ENCODE peak calls at places on chromosomes 4 and X, in five cellular contexts. One of them, this sample, is unnamed.

GRCh38 chrX:112785323-112785722 is 55.3 kb downstream of the AMOT start:
- DNase-seq in osteocyte: no peak
- DNase-seq in upper lobe of left lung: no peak
- DNase-seq in natural killer cell: no peak
- DNase-seq in GM10248: no peak
- DNase-seq in this sample: no peak

GRCh38 chr4:119549639-119550038 is 79.0 kb downstream of the PDE5A start:
- DNase-seq in osteocyte: no peak
- DNase-seq in upper lobe of left lung: no peak
- DNase-seq in natural killer cell: no peak
- DNase-seq in GM10248: no peak
- DNase-seq in this sample: no peak

GRCh38 chr4:77010841-77011354 is 61.3 kb downstream of the SEPTIN11 start:
- DNase-seq in osteocyte: no peak
- DNase-seq in upper lobe of left lung: no peak
- DNase-seq in natural killer cell: no peak
- DNase-seq in GM10248: no peak
- DNase-seq in this sample: no peak

GRCh38 chrX:13815664-13816063 is 1.2 kb downstream of the GPM6B start:
- DNase-seq in osteocyte: no peak
- DNase-seq in upper lobe of left lung: no peak
- DNase-seq in natural killer cell: no peak
- DNase-seq in GM10248: no peak
- DNase-seq in this sample: no peak

GRCh38 chrX:11540532-11541377 is 125.0 kb downstream of the ARHGAP6 start:
- DNase-seq in osteocyte: no peak
- DNase-seq in upper lobe of left lung: peak
- DNase-seq in natural killer cell: no peak
- DNase-seq in GM10248: peak
- DNase-seq in this sample: no peak

GRCh38 chr4:109111031-109111430 is 191.4 kb downstream of the COL25A1 start:
- DNase-seq in osteocyte: no peak
- DNase-seq in upper lobe of left lung: no peak
- DNase-seq in natural killer cell: no peak
- DNase-seq in GM10248: no peak
- DNase-seq in this sample: no peak

GRCh38 chr4:99088485-99089365 is at the start of gene ADH5:
- DNase-seq in osteocyte: peak
- DNase-seq in upper lobe of left lung: peak
- DNase-seq in natural killer cell: peak
- DNase-seq in GM10248: peak
- DNase-seq in this sample: peak

GRCh38 chrX:47093248-47093647 is 15.0 kb downstream of the RGN start:
- DNase-seq in osteocyte: no peak
- DNase-seq in upper lobe of left lung: no peak
- DNase-seq in natural killer cell: no peak
- DNase-seq in GM10248: no peak
- DNase-seq in this sample: no peak

GRCh38 chrX:103376118-103376978 is at the start of gene BEX3:
- DNase-seq in osteocyte: peak
- DNase-seq in upper lobe of left lung: peak
- DNase-seq in natural killer cell: no peak
- DNase-seq in GM10248: peak
- DNase-seq in this sample: peak

GRCh38 chr4:8829584-8829983 is 42.1 kb downstream of the HMX1 start:
- DNase-seq in osteocyte: peak
- DNase-seq in upper lobe of left lung: peak
- DNase-seq in natural killer cell: no peak
- DNase-seq in GM10248: no peak
- DNase-seq in this sample: no peak

GRCh38 chr4:152118108-152118507 is 357.3 kb upstream of the GATB start:
- DNase-seq in osteocyte: no peak
- DNase-seq in upper lobe of left lung: no peak
- DNase-seq in natural killer cell: no peak
- DNase-seq in GM10248: no peak
- DNase-seq in this sample: no peak

GRCh38 chrX:56397636-56398035 is 165.5 kb downstream of the KLF8 start:
- DNase-seq in osteocyte: no peak
- DNase-seq in upper lobe of left lung: no peak
- DNase-seq in natural killer cell: no peak
- DNase-seq in GM10248: no peak
- DNase-seq in this sample: no peak

GRCh38 chr4:181372014-181372413 is 871.2 kb upstream of the TENM3 start:
- DNase-seq in osteocyte: no peak
- DNase-seq in upper lobe of left lung: no peak
- DNase-seq in natural killer cell: no peak
- DNase-seq in GM10248: no peak
- DNase-seq in this sample: no peak

GRCh38 chr4:94939791-94940530 is 182.2 kb downstream of the BMPR1B start:
- DNase-seq in osteocyte: no peak
- DNase-seq in upper lobe of left lung: no peak
- DNase-seq in natural killer cell: no peak
- DNase-seq in GM10248: no peak
- DNase-seq in this sample: no peak

GRCh38 chrX:11557120-11557519 is 108.6 kb downstream of the ARHGAP6 start:
- DNase-seq in osteocyte: no peak
- DNase-seq in upper lobe of left lung: no peak
- DNase-seq in natural killer cell: no peak
- DNase-seq in GM10248: no peak
- DNase-seq in this sample: no peak

GRCh38 chr4:145956288-145956890 is 17.8 kb upstream of the ZNF827 start:
- DNase-seq in osteocyte: no peak
- DNase-seq in upper lobe of left lung: no peak
- DNase-seq in natural killer cell: no peak
- DNase-seq in GM10248: peak
- DNase-seq in this sample: no peak

GRCh38 chrX:75784689-75785491 is at the start of gene MAGEE2:
- DNase-seq in osteocyte: no peak
- DNase-seq in upper lobe of left lung: no peak
- DNase-seq in natural killer cell: no peak
- DNase-seq in GM10248: no peak
- DNase-seq in this sample: no peak

GRCh38 chr4:39616651-39617050 is 22.0 kb downstream of the SMIM14 start:
- DNase-seq in osteocyte: no peak
- DNase-seq in upper lobe of left lung: no peak
- DNase-seq in natural killer cell: no peak
- DNase-seq in GM10248: no peak
- DNase-seq in this sample: no peak

GRCh38 chrX:18151661-18152060 is 69.0 kb downstream of the BEND2 start:
- DNase-seq in osteocyte: no peak
- DNase-seq in upper lobe of left lung: no peak
- DNase-seq in natural killer cell: no peak
- DNase-seq in GM10248: no peak
- DNase-seq in this sample: no peak

GRCh38 chr4:24730256-24731001 is 64.9 kb upstream of the SOD3 start:
- DNase-seq in osteocyte: no peak
- DNase-seq in upper lobe of left lung: peak
- DNase-seq in natural killer cell: no peak
- DNase-seq in GM10248: no peak
- DNase-seq in this sample: no peak

GRCh38 chr4:92862509-92862908 is 558.7 kb downstream of the GRID2 start:
- DNase-seq in osteocyte: no peak
- DNase-seq in upper lobe of left lung: no peak
- DNase-seq in natural killer cell: no peak
- DNase-seq in GM10248: no peak
- DNase-seq in this sample: no peak

GRCh38 chr4:76459291-76459723 is 24.3 kb downstream of the SHROOM3 start:
- DNase-seq in osteocyte: no peak
- DNase-seq in upper lobe of left lung: no peak
- DNase-seq in natural killer cell: no peak
- DNase-seq in GM10248: no peak
- DNase-seq in this sample: no peak

GRCh38 chr4:111070390-111070789 is 447.5 kb upstream of the PITX2 start:
- DNase-seq in osteocyte: no peak
- DNase-seq in upper lobe of left lung: no peak
- DNase-seq in natural killer cell: no peak
- DNase-seq in GM10248: no peak
- DNase-seq in this sample: no peak

GRCh38 chrX:137286423-137286822 is 252.6 kb upstream of the GPR101 start:
- DNase-seq in osteocyte: no peak
- DNase-seq in upper lobe of left lung: no peak
- DNase-seq in natural killer cell: no peak
- DNase-seq in GM10248: no peak
- DNase-seq in this sample: no peak

GRCh38 chr4:98801259-98801725 is 127.6 kb downstream of the EIF4E start:
- DNase-seq in osteocyte: no peak
- DNase-seq in upper lobe of left lung: no peak
- DNase-seq in natural killer cell: no peak
- DNase-seq in GM10248: no peak
- DNase-seq in this sample: no peak

GRCh38 chrX:134776844-134777370 is 118.6 kb upstream of the PLAC1 start:
- DNase-seq in osteocyte: no peak
- DNase-seq in upper lobe of left lung: no peak
- DNase-seq in natural killer cell: no peak
- DNase-seq in GM10248: no peak
- DNase-seq in this sample: no peak

GRCh38 chrX:1380672-1381233 is 11.2 kb downstream of the SLC25A6 start:
- DNase-seq in osteocyte: no peak
- DNase-seq in upper lobe of left lung: no peak
- DNase-seq in natural killer cell: no peak
- DNase-seq in GM10248: peak
- DNase-seq in this sample: no peak

GRCh38 chrX:38732866-38733265 is 68.4 kb upstream of the MID1IP1 start:
- DNase-seq in osteocyte: no peak
- DNase-seq in upper lobe of left lung: no peak
- DNase-seq in natural killer cell: no peak
- DNase-seq in GM10248: no peak
- DNase-seq in this sample: no peak

GRCh38 chr4:175290401-175290800 is 372.2 kb downstream of the ADAM29 start:
- DNase-seq in osteocyte: no peak
- DNase-seq in upper lobe of left lung: no peak
- DNase-seq in natural killer cell: no peak
- DNase-seq in GM10248: no peak
- DNase-seq in this sample: no peak

GRCh38 chr4:162841769-162842168 is 324.9 kb downstream of the NAF1 start:
- DNase-seq in osteocyte: no peak
- DNase-seq in upper lobe of left lung: no peak
- DNase-seq in natural killer cell: no peak
- DNase-seq in GM10248: no peak
- DNase-seq in this sample: no peak

GRCh38 chrX:139429913-139430312 is 100.6 kb upstream of the F9 start:
- DNase-seq in osteocyte: no peak
- DNase-seq in upper lobe of left lung: no peak
- DNase-seq in natural killer cell: no peak
- DNase-seq in GM10248: no peak
- DNase-seq in this sample: no peak

GRCh38 chr4:121648518-121648917 is 48.3 kb downstream of the ANXA5 start:
- DNase-seq in osteocyte: no peak
- DNase-seq in upper lobe of left lung: no peak
- DNase-seq in natural killer cell: no peak
- DNase-seq in GM10248: no peak
- DNase-seq in this sample: no peak

GRCh38 chr4:73770917-73771316 is 30.5 kb downstream of the CXCL8 start:
- DNase-seq in osteocyte: no peak
- DNase-seq in upper lobe of left lung: no peak
- DNase-seq in natural killer cell: no peak
- DNase-seq in GM10248: no peak
- DNase-seq in this sample: no peak

GRCh38 chr4:1792832-1793495 is at the start of gene FGFR3:
- DNase-seq in osteocyte: no peak
- DNase-seq in upper lobe of left lung: no peak
- DNase-seq in natural killer cell: no peak
- DNase-seq in GM10248: peak
- DNase-seq in this sample: no peak

GRCh38 chr4:56641494-56642051 is 39.5 kb downstream of the HOPX start:
- DNase-seq in osteocyte: no peak
- DNase-seq in upper lobe of left lung: no peak
- DNase-seq in natural killer cell: no peak
- DNase-seq in GM10248: no peak
- DNase-seq in this sample: no peak
- TF ChIP-seq CTCF in osteocyte: peak
- TF ChIP-seq CTCF in upper lobe of left lung: no peak
- TF ChIP-seq CTCF in natural killer cell: no peak
- TF ChIP-seq CTCF in GM10248: no peak
- TF ChIP-seq CTCF in this sample: no peak

DNA sequence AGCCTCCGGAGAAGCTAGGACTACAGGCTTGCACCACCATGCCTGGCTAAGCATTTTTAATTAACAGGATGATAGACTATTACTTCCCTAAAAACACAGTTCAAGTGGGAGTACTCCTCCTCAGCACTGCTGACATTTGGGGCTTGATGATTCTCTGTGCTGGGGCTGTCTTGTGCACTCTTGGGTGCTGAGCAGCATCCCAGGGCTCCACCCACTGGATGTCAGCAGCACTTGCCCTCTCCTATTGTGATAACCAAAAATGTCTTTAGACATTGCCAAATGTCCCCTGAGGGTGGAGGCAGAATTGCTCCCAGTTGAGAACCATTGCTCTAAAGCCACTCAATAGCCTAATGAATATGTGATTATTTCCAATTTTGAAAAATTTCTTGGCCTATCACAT is 60.4 kb downstream of the CLCN4 start:
- DNase-seq in osteocyte: no peak
- DNase-seq in upper lobe of left lung: no peak
- DNase-seq in natural killer cell: no peak
- DNase-seq in GM10248: no peak
- DNase-seq in this sample: no peak
- TF ChIP-seq CTCF in osteocyte: no peak
- TF ChIP-seq CTCF in upper lobe of left lung: no peak
- TF ChIP-seq CTCF in natural killer cell: no peak
- TF ChIP-seq CTCF in GM10248: no peak
- TF ChIP-seq CTCF in this sample: no peak

GRCh38 chr4:184282251-184282713 is 64.6 kb upstream of the ENPP6 start:
- DNase-seq in osteocyte: no peak
- DNase-seq in upper lobe of left lung: peak
- DNase-seq in natural killer cell: peak
- DNase-seq in GM10248: peak
- DNase-seq in this sample: no peak
- TF ChIP-seq CTCF in osteocyte: no peak
- TF ChIP-seq CTCF in upper lobe of left lung: no peak
- TF ChIP-seq CTCF in natural killer cell: peak
- TF ChIP-seq CTCF in GM10248: peak
- TF ChIP-seq CTCF in this sample: no peak

DNA sequence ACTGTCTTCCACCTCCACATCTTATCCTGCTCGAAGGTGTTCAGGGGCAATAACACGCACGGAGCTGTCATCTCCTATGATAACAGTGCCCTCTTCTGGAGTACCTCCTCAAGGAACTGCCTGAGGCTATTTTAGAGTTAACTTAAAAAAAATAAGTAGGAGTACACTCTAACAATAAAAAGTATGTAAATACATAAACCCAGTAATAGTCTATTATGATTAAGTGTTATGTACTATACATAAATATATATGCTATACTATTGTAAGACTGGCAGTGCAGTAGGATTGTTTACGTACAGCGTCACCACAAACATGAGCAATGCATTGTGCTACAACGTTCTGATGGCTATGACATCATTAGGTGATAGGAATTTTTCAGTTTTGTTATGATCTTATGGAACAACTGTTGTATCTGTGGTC is 34.5 kb upstream of the TLR2 start:
- DNase-seq in osteocyte: no peak
- DNase-seq in upper lobe of left lung: no peak
- DNase-seq in natural killer cell: no peak
- DNase-seq in GM10248: no peak
- DNase-seq in this sample: no peak
- TF ChIP-seq CTCF in osteocyte: peak
- TF ChIP-seq CTCF in upper lobe of left lung: no peak
- TF ChIP-seq CTCF in natural killer cell: no peak
- TF ChIP-seq CTCF in GM10248: peak
- TF ChIP-seq CTCF in this sample: no peak

This sample was measured in mesothelial cell of epicardium.